ENCODE peak calls at places on chromosomes 7 and 10, in four cellular contexts. W is heart right ventricle, Y is upper lobe of right lung, Q is psoas muscle. H is an unnamed sample.
A peak's percentile ranks its signal among the peaks of the same experiment; 100 is the strongest.

GRCh38 chr7:99559276-99559915 is 954 bp downstream of the ZNF655 start:
- DNase-seq in W (no peak), Y (no peak), Q (no peak), H (no peak)

GRCh38 chr7:148078126-148078525 is 512.4 kb upstream of the C7orf33 start:
- DNase-seq in W (peak; percentile 4), Y (no peak), Q (no peak), H (no peak)

GRCh38 chr7:86745019-86745745 is 101.5 kb downstream of the GRM3 start:
- DNase-seq in W (peak; percentile 16), Y (no peak), Q (no peak), H (no peak)

GRCh38 chr10:124699471-124700292 is 44.5 kb downstream of the FAM53B start:
- DNase-seq in W (no peak), Y (no peak), Q (peak; percentile 85), H (no peak)

GRCh38 chr10:25226775-25227682 is 52.2 kb downstream of the GPR158 start:
- DNase-seq in W (peak; percentile 16), Y (no peak), Q (no peak), H (peak; percentile 22)

GRCh38 chr7:41816111-41816510 is 113.2 kb upstream of the INHBA start:
- DNase-seq in W (no peak), Y (no peak), Q (no peak), H (no peak)

GRCh38 chr10:34015700-34016099 is 681.2 kb upstream of the NRP1 start:
- DNase-seq in W (no peak), Y (no peak), Q (no peak), H (no peak)

GRCh38 chr7:22610871-22611757 is 111.1 kb upstream of the STEAP1B start:
- DNase-seq in W (no peak), Y (no peak), Q (no peak), H (no peak)

GRCh38 chr7:128311-129080 is 63.9 kb upstream of the FAM20C start:
- DNase-seq in W (no peak), Y (no peak), Q (no peak), H (no peak)

GRCh38 chr10:104622598-104623209 is 18.4 kb upstream of the SORCS3 start:
- DNase-seq in W (no peak), Y (no peak), Q (no peak), H (no peak)

GRCh38 chr10:28312572-28312971 is 9.7 kb upstream of the MPP7 start:
- DNase-seq in W (no peak), Y (no peak), Q (no peak), H (no peak)

GRCh38 chr7:114150704-114151103 is 231.9 kb upstream of the PPP1R3A start:
- DNase-seq in W (no peak), Y (no peak), Q (no peak), H (no peak)

GRCh38 chr10:14648042-14648765 is 126.5 kb downstream of the FAM107B start:
- DNase-seq in W (peak; percentile 89), Y (peak; percentile 63), Q (peak; percentile 61), H (peak; percentile 59)

GRCh38 chr10:8151086-8151485 is 96.6 kb downstream of the GATA3 start:
- DNase-seq in W (no peak), Y (no peak), Q (no peak), H (no peak)

GRCh38 chr10:69087600-69088470 is at the start of gene SRGN:
- DNase-seq in W (peak; percentile 88), Y (no peak), Q (peak; percentile 58), H (peak; percentile 87)

GRCh38 chr10:546971-547590 is 142.4 kb downstream of the DIP2C start:
- DNase-seq in W (no peak), Y (no peak), Q (no peak), H (no peak)

GRCh38 chr7:150852371-150852905 is at the start of gene AOC1:
- DNase-seq in W (no peak), Y (no peak), Q (no peak), H (no peak)

GRCh38 chr10:27911006-27911405 is 87.9 kb downstream of the ODAD2 start:
- DNase-seq in W (no peak), Y (no peak), Q (no peak), H (no peak)

GRCh38 chr10:17616403-17617030 is 657 bp downstream of the HACD1 start:
- DNase-seq in W (peak; percentile 74), Y (peak; percentile 95), Q (peak; percentile 92), H (peak; percentile 36)

GRCh38 chr10:31138026-31138553 is 106.4 kb upstream of the ZNF438 start:
- DNase-seq in W (no peak), Y (no peak), Q (no peak), H (no peak)

GRCh38 chr7:7426686-7427085 is 109.0 kb downstream of the COL28A1 start:
- DNase-seq in W (no peak), Y (no peak), Q (no peak), H (no peak)

GRCh38 chr10:4256971-4257370 is 472.0 kb upstream of the KLF6 start:
- DNase-seq in W (no peak), Y (no peak), Q (no peak), H (no peak)

GRCh38 chr7:99372275-99373085 is 2.0 kb upstream of the ARPC1B start:
- DNase-seq in W (no peak), Y (no peak), Q (no peak), H (no peak)

GRCh38 chr7:98551541-98552273 is 65.4 kb upstream of the NPTX2 start:
- DNase-seq in W (no peak), Y (peak; percentile 1), Q (no peak), H (no peak)

GRCh38 chr10:132516771-132517725 is 20.5 kb upstream of the INPP5A start:
- DNase-seq in W (peak; percentile 95), Y (peak; percentile 92), Q (peak; percentile 97), H (no peak)

GRCh38 chr7:92404170-92404614 is 43.1 kb upstream of the GATAD1 start:
- DNase-seq in W (no peak), Y (no peak), Q (no peak), H (no peak)

GRCh38 chr7:47758546-47758945 is 176.6 kb upstream of the TNS3 start:
- DNase-seq in W (no peak), Y (no peak), Q (no peak), H (no peak)

GRCh38 chr10:104472957-104473745 is 119.5 kb downstream of the CFAP58 start:
- DNase-seq in W (no peak), Y (no peak), Q (no peak), H (no peak)

GRCh38 chr7:157651366-157652160 is 314.8 kb downstream of the DNAJB6 start:
- DNase-seq in W (no peak), Y (peak; percentile 40), Q (no peak), H (no peak)

GRCh38 chr10:42864575-42864974 is 82.0 kb downstream of the BMS1 start:
- DNase-seq in W (no peak), Y (peak; percentile 61), Q (no peak), H (no peak)

GRCh38 chr7:133484135-133484534 is 231.3 kb downstream of the EXOC4 start:
- DNase-seq in W (no peak), Y (no peak), Q (no peak), H (peak; percentile 84)

GRCh38 chr7:27608776-27609495 is 53.7 kb downstream of the HIBADH start:
- DNase-seq in W (no peak), Y (no peak), Q (no peak), H (no peak)

GRCh38 chr10:3045471-3046209 is 21.7 kb upstream of the PFKP start:
- DNase-seq in W (peak; percentile 59), Y (peak; percentile 89), Q (peak; percentile 58), H (no peak)

GRCh38 chr7:29017666-29018065 is 59.5 kb upstream of the TRIL start:
- DNase-seq in W (no peak), Y (no peak), Q (no peak), H (no peak)

GRCh38 chr10:97278491-97278989 is 13.9 kb downstream of the ARHGAP19 start:
- DNase-seq in W (no peak), Y (no peak), Q (no peak), H (peak; percentile 60)

GRCh38 chr7:121286186-121286585 is 42.6 kb upstream of the WNT16 start:
- DNase-seq in W (no peak), Y (no peak), Q (no peak), H (no peak)

GRCh38 chr7:121286742-121287699 is 41.8 kb upstream of the WNT16 start:
- DNase-seq in W (no peak), Y (no peak), Q (no peak), H (no peak)

GRCh38 chr7:121288894-121289293 is 39.9 kb upstream of the WNT16 start:
- DNase-seq in W (no peak), Y (no peak), Q (no peak), H (no peak)

GRCh38 chr7:121282129-121282528 is 46.7 kb upstream of the WNT16 start:
- DNase-seq in W (no peak), Y (no peak), Q (no peak), H (no peak)

GRCh38 chr7:121285066-121285667 is 43.6 kb upstream of the WNT16 start:
- DNase-seq in W (no peak), Y (no peak), Q (no peak), H (no peak)
- H3K4me1 ChIP-seq in W (no peaks in the 10 kb centered on the region), Y (no peaks in the 10 kb centered on the region), Q (no peaks in the 10 kb centered on the region), H (no peaks in the 10 kb centered on the region)

GRCh38 chr10:110577056-110577455 is 9.6 kb downstream of the SMC3 start:
- DNase-seq in W (no peak), Y (no peak), Q (no peak), H (no peak)
- H3K4me3 ChIP-seq in W (no peak overlapping the region), Y (no peak overlapping the region), Q (no peak overlapping the region), H (no peak overlapping the region)

GRCh38 chr7:105831824-105832535 is 44.4 kb downstream of the ATXN7L1 start:
- DNase-seq in W (no peak), Y (no peak), Q (no peak), H (no peak)
- H3K4me1 ChIP-seq in W (peaks cover 9% of the 10 kb centered on the region), Y (peaks cover 26% of the 10 kb centered on the region), Q (peaks cover 15% of the 10 kb centered on the region), H (peaks cover 26% of the 10 kb centered on the region)

DNA sequence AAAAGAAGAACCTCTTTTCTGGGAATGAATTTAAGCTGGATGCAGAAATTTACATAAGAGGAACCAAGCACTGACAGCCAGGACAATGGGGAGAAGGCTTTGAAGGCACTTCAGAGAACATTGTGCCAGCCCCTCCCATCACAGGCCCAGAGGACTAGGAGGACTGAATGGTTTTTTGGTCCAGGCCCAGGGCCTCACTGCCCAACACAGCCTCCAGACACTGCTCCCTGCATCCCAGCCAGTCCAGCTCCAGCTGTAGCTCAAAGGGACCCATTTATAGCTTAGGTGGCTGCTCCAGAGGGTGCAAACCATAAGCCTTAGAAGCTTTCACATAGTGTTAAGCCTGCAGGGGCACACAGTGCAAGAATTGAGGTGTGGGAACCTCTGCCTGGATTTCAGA is 142.1 kb downstream of the DPY19L1 start:
- DNase-seq in W (no peak), Y (no peak), Q (no peak), H (no peak)
- H3K4me3 ChIP-seq in W (no peak overlapping the region), Y (no peak overlapping the region), Q (no peak overlapping the region), H (no peak overlapping the region)

DNA sequence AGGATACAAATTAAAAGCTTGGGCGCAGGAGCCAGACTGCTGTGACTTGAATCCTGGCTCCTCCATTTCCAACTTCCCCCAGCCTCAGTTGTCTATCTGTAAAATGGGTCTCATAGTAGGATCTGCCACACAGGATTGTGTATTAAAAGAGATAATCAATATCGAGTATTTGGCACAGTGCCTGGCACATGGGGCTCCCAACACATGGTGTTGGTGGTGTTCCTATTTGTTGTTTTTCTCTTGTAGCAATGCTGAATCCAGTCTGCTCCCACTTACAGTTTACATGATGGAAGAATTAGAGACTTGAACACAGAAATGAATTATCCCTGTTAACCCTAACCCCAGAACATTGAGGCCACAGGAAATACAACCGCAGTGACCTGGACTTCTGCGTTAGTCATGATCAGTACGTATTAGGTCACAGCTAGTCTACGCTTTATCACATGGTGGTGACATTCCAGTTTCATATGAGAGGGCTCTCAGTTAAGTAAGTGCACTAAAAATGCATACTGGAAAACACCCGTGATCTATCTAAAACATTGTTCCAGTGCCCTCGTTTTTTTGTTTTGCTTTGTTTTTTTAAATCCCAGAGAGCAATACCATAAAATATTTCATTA is 169.5 kb upstream of the KLF14 start:
- DNase-seq in W (no peak), Y (no peak), Q (no peak), H (no peak)
- H3K4me1 ChIP-seq in W (peaks cover 77% of the 10 kb centered on the region), Y (peaks cover 58% of the 10 kb centered on the region), Q (peaks cover 75% of the 10 kb centered on the region), H (peaks cover 68% of the 10 kb centered on the region)